ENCODE peak calls at places on chromosomes 12 and 14, in ten cellular contexts. E is PC-3, R is esophagus muscularis mucosa, H is pancreas, Q is WERI-Rb-1, T is BJ, N is tibial artery, I is heart right ventricle, J is right cardiac atrium, B is aorta. O is an unnamed sample. For H3K27me3, the result is how much of the 10 kb centered on the place peaks cover.

GRCh38 chr12:124588689-124589318 is 21.4 kb upstream of the NCOR2 start:
- DNase-seq in N (peak), I (no peak), R (no peak), E (peak), T (no peak), Q (no peak), B (peak), J (peak), H (no peak), O (no peak)

GRCh38 chr12:25806271-25806670 is 152.2 kb upstream of the RASSF8 start:
- DNase-seq in Q (no peak), E (peak), R (peak), N (no peak), H (no peak), I (no peak), T (peak), J (no peak), B (no peak), O (no peak)

GRCh38 chr14:77064535-77065178 is 33.4 kb upstream of the CIPC start:
- DNase-seq in I (no peak), B (no peak), J (no peak), R (no peak), N (no peak), Q (no peak), H (no peak), E (no peak), T (no peak), O (no peak)

GRCh38 chr12:88960213-88960878 is 380.1 kb upstream of the KITLG start:
- DNase-seq in R (no peak), T (peak), E (peak), I (no peak), H (no peak), B (no peak), J (no peak), Q (no peak), N (no peak), O (no peak)

GRCh38 chr12:3077572-3078081 is 448 bp downstream of the TSPAN9 start:
- DNase-seq in Q (no peak), E (no peak), H (peak), N (peak), J (peak), I (peak), B (no peak), R (no peak), T (no peak), O (no peak)

GRCh38 chr14:57749267-57749666 is 116.6 kb downstream of the SLC35F4 start:
- DNase-seq in Q (no peak), E (peak), T (no peak), B (no peak), N (no peak), J (no peak), H (no peak), I (no peak), R (no peak), O (no peak)

GRCh38 chr14:65035049-65035448 is 48.4 kb downstream of the FNTB start:
- DNase-seq in T (no peak), H (no peak), N (peak), R (no peak), B (peak), I (peak), J (peak), E (no peak), Q (no peak), O (peak)

GRCh38 chr14:21042918-21043317 is 756 bp downstream of the RNASE7 start:
- DNase-seq in H (peak), T (no peak), E (no peak), Q (no peak), R (no peak), B (no peak), I (no peak), N (no peak), J (no peak), O (no peak)

GRCh38 chr14:102124419-102124818 is 15.3 kb upstream of the WDR20 start:
- DNase-seq in R (no peak), Q (no peak), H (no peak), J (no peak), I (no peak), T (no peak), E (peak), N (no peak), B (no peak), O (no peak)

GRCh38 chr12:42692749-42693148 is 103.2 kb upstream of the PRICKLE1 start:
- DNase-seq in R (no peak), I (no peak), T (no peak), N (no peak), B (no peak), E (no peak), J (no peak), Q (no peak), H (no peak), O (no peak)

GRCh38 chr14:59576332-59577294 is at the start of gene CCDC175:
- DNase-seq in J (peak), R (no peak), B (peak), N (peak), T (no peak), Q (peak), H (peak), E (peak), I (peak), O (peak)

GRCh38 chr12:32069071-32069470 is 37.6 kb upstream of the BICD1 start:
- DNase-seq in H (no peak), R (no peak), Q (no peak), I (no peak), E (no peak), N (no peak), J (no peak), B (no peak), T (no peak), O (no peak)

GRCh38 chr12:56028511-56029165 is 7.8 kb downstream of the IKZF4 start:
- DNase-seq in E (no peak), N (no peak), R (no peak), Q (no peak), J (no peak), T (no peak), I (no peak), H (no peak), B (no peak), O (no peak)

GRCh38 chr12:4664111-4664510 is 15.2 kb downstream of the NDUFA9 start:
- DNase-seq in B (no peak), E (peak), Q (no peak), J (no peak), R (no peak), N (no peak), H (no peak), I (no peak), T (peak), O (no peak)

GRCh38 chr12:111034148-111034910 is 114.0 kb upstream of the MYL2 start:
- DNase-seq in H (no peak), B (no peak), J (no peak), E (no peak), Q (peak), R (no peak), I (no peak), N (peak), T (no peak), O (peak)

GRCh38 chr12:4530982-4531586 is 7.6 kb upstream of the RAD51AP1 start:
- DNase-seq in H (no peak), N (no peak), T (no peak), R (no peak), Q (no peak), B (no peak), E (no peak), J (no peak), I (no peak), O (no peak)

GRCh38 chr12:62873826-62874448 is 61.0 kb downstream of the PPM1H start:
- DNase-seq in I (no peak), J (no peak), H (no peak), T (no peak), R (no peak), N (no peak), E (no peak), Q (no peak), B (no peak), O (no peak)

GRCh38 chr12:4024701-4025419 is 151.7 kb upstream of the PARP11 start:
- DNase-seq in E (no peak), B (no peak), Q (no peak), N (no peak), J (no peak), H (peak), R (no peak), I (no peak), T (no peak), O (no peak)

GRCh38 chr12:123200414-123200813 is 32.5 kb downstream of the MPHOSPH9 start:
- DNase-seq in Q (no peak), N (no peak), H (no peak), I (no peak), T (no peak), J (no peak), R (no peak), B (no peak), E (no peak), O (no peak)

GRCh38 chr12:63419119-63419518 is 249.2 kb downstream of the DPY19L2 start:
- DNase-seq in I (no peak), J (no peak), T (no peak), N (no peak), H (no peak), B (no peak), Q (no peak), R (no peak), E (peak), O (no peak)

GRCh38 chr14:40911161-40911560 is 695.5 kb upstream of the LRFN5 start:
- DNase-seq in R (no peak), J (no peak), E (no peak), T (no peak), H (no peak), I (no peak), N (no peak), Q (no peak), B (no peak), O (no peak)

GRCh38 chr12:20604408-20604807 is 90.7 kb upstream of the SLCO1C1 start:
- DNase-seq in I (no peak), H (no peak), Q (no peak), R (no peak), N (no peak), E (no peak), B (no peak), J (no peak), T (no peak), O (no peak)

GRCh38 chr12:65937181-65937641 is 112.9 kb downstream of the HMGA2 start:
- DNase-seq in J (no peak), R (no peak), B (no peak), N (no peak), T (peak), I (no peak), E (no peak), Q (no peak), H (no peak), O (no peak)

GRCh38 chr12:120598674-120599463 is 17.7 kb upstream of the POP5 start:
- DNase-seq in B (no peak), N (no peak), Q (no peak), H (no peak), J (no peak), R (no peak), E (peak), I (no peak), T (no peak), O (peak)

GRCh38 chr12:2003676-2004112 is 563 bp downstream of the DCP1B start:
- DNase-seq in B (no peak), N (no peak), J (no peak), E (peak), R (no peak), T (no peak), H (no peak), Q (no peak), I (no peak), O (no peak)

GRCh38 chr12:115609356-115609755 is 668.1 kb downstream of the MED13L start:
- DNase-seq in Q (no peak), E (no peak), T (no peak), I (no peak), H (no peak), B (no peak), N (no peak), J (no peak), R (no peak), O (no peak)

GRCh38 chr12:103852498-103852992 is 11.5 kb upstream of the NT5DC3 start:
- DNase-seq in Q (no peak), R (no peak), I (no peak), H (no peak), E (peak), B (no peak), J (no peak), T (no peak), N (no peak), O (no peak)
- H3K27me3 ChIP-seq in Q (under half), R (under half), I (under half), H (under half), E (under half), B (under half), J (under half), T (under half), N (under half), O (half or more)

GRCh38 chr12:114012744-114013431 is 46.8 kb upstream of the RBM19 start:
- DNase-seq in R (no peak), J (no peak), E (no peak), H (no peak), Q (no peak), I (no peak), T (no peak), N (no peak), B (no peak), O (no peak)
- H3K27me3 ChIP-seq in R (under half), J (under half), E (under half), H (under half), Q (half or more), I (under half), T (under half), N (under half), B (under half), O (under half)

GRCh38 chr12:12272869-12273268 is 6.0 kb upstream of the LRP6 start:
- DNase-seq in H (no peak), J (no peak), T (no peak), Q (no peak), E (no peak), I (no peak), B (no peak), R (peak), N (no peak), O (no peak)

GRCh38 chr12:12281134-12281533 is 14.3 kb upstream of the LRP6 start:
- DNase-seq in T (no peak), R (no peak), H (no peak), I (no peak), Q (no peak), N (no peak), B (no peak), J (no peak), E (no peak), O (no peak)

GRCh38 chr12:12273291-12273957 is 6.6 kb upstream of the LRP6 start:
- DNase-seq in J (no peak), E (no peak), T (no peak), B (no peak), Q (no peak), I (no peak), R (no peak), H (no peak), N (no peak), O (no peak)

GRCh38 chr12:12278899-12279298 is 12.1 kb upstream of the LRP6 start:
- DNase-seq in B (no peak), T (no peak), R (no peak), J (no peak), I (no peak), Q (no peak), H (no peak), N (no peak), E (no peak), O (no peak)

DNA sequence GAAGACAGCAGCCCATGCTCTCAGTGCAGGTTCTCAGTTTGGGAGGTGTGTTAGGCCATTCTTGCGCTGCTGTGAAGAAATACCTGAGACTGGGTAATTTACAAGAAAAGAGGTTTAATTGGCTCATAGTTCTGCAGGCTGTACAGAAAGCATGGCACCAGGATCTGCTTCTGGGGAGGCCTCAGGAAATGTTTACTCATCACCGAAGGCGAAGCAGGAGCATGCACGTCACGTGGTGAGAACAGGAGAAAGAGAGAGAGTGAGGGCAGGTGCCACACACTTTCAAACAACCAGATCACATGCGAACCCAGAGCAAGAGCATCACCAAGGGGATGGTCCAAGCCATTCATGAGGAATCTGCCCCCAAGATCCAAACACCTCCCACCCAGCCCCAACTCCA is 9.0 kb upstream of the LRP6 start:
- DNase-seq in N (no peak), E (no peak), J (no peak), H (no peak), Q (no peak), B (no peak), T (no peak), R (no peak), I (no peak), O (no peak)
- H3K27me3 ChIP-seq in N (under half), E (under half), J (under half), H (under half), Q (under half), B (under half), T (under half), R (under half), I (under half), O (under half)

GRCh38 chr14:72688990-72689677 is 204.8 kb downstream of the DPF3 start:
- DNase-seq in B (no peak), J (no peak), R (no peak), H (no peak), E (no peak), I (no peak), N (no peak), T (no peak), Q (peak), O (no peak)

GRCh38 chr14:72690324-72690723 is 203.6 kb downstream of the DPF3 start:
- DNase-seq in H (no peak), B (no peak), Q (no peak), J (no peak), T (no peak), N (no peak), E (no peak), R (no peak), I (no peak), O (no peak)

GRCh38 chr14:72686832-72687231 is 207.1 kb downstream of the DPF3 start:
- DNase-seq in B (no peak), Q (no peak), I (no peak), N (no peak), H (no peak), T (no peak), E (no peak), J (no peak), R (no peak), O (no peak)

GRCh38 chr14:72692678-72693077 is 201.2 kb downstream of the DPF3 start:
- DNase-seq in N (no peak), B (no peak), H (no peak), J (peak), Q (no peak), I (no peak), R (no peak), E (no peak), T (no peak), O (no peak)
- H3K27me3 ChIP-seq in N (under half), B (under half), H (under half), J (under half), Q (under half), I (under half), R (under half), E (under half), T (under half), O (under half)

DNA sequence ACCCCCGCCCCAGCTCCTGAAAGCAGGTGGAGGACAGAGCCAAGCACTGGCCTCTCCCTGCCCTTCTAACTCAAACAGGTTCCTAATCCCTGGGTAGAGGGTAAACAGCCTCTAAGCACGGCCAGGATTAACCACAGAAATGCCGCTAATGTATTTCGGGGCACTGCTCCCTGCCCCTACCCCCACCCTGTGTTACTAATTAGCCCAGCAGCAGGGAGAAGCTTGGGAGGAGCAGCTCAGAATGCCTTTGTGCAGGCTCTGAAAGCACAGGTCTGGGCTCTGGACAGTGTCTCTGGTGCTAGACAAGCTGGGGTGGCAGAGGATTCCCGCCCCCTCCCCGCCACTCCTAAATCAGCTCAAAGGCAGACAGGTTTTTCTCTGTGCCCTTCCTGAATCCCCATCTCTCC is 53.2 kb downstream of the SMUG1 start:
- DNase-seq in E (no peak), B (no peak), R (no peak), T (no peak), J (no peak), Q (peak), H (no peak), I (no peak), N (no peak), O (no peak)
- H3K27me3 ChIP-seq in E (under half), B (under half), R (under half), T (under half), J (under half), Q (under half), H (under half), I (half or more), N (under half), O (under half)